ENCODE peak calls at places on chromosomes 7 and 10, in five cellular contexts. E is GM23248; D is kidney epithelial cell; U is Jurkat, Clone E6-1; X is HFF-Myc. C is an unnamed sample.

GRCh38 chr7:102431617-102432298 is 1.6 kb upstream of the ORAI2 start:
- DNase-seq in E (no peak), D (no peak), U (peak), X (no peak), C (peak)

GRCh38 chr7:110962374-110962773 is 128.6 kb upstream of the LRRN3 start:
- DNase-seq in E (no peak), D (no peak), U (no peak), X (no peak), C (no peak)

GRCh38 chr10:100101526-100102076 is 19.9 kb upstream of the CPN1 start:
- DNase-seq in E (peak), D (no peak), U (no peak), X (no peak), C (no peak)

GRCh38 chr10:126583507-126584200 is 86.8 kb downstream of the C10orf90 start:
- DNase-seq in E (no peak), D (no peak), U (no peak), X (no peak), C (no peak)

GRCh38 chr10:21733710-21734109 is 199.7 kb downstream of the MLLT10 start:
- DNase-seq in E (peak), D (no peak), U (no peak), X (no peak), C (no peak)

GRCh38 chr7:147485660-147486210 is 1104.8 kb upstream of the C7orf33 start:
- DNase-seq in E (no peak), D (no peak), U (no peak), X (no peak), C (no peak)

GRCh38 chr10:132187421-132188138 is 832 bp downstream of the DPYSL4 start:
- DNase-seq in E (peak), D (no peak), U (no peak), X (no peak), C (no peak)

GRCh38 chr7:71768470-71768869 is 636.5 kb downstream of the GALNT17 start:
- DNase-seq in E (no peak), D (no peak), U (no peak), X (no peak), C (no peak)

GRCh38 chr7:150665075-150665794 is 20.3 kb upstream of the GIMAP2 start:
- DNase-seq in E (no peak), D (no peak), U (no peak), X (no peak), C (no peak)

GRCh38 chr7:15839415-15840100 is 153.1 kb upstream of the MEOX2 start:
- DNase-seq in E (peak), D (no peak), U (no peak), X (no peak), C (no peak)

GRCh38 chr7:16295558-16295957 is 125.8 kb downstream of the CRPPA start:
- DNase-seq in E (no peak), D (no peak), U (no peak), X (no peak), C (no peak)

GRCh38 chr10:6171891-6172354 is 30.8 kb upstream of the PFKFB3 start:
- DNase-seq in E (peak), D (no peak), U (no peak), X (peak), C (no peak)

DNA sequence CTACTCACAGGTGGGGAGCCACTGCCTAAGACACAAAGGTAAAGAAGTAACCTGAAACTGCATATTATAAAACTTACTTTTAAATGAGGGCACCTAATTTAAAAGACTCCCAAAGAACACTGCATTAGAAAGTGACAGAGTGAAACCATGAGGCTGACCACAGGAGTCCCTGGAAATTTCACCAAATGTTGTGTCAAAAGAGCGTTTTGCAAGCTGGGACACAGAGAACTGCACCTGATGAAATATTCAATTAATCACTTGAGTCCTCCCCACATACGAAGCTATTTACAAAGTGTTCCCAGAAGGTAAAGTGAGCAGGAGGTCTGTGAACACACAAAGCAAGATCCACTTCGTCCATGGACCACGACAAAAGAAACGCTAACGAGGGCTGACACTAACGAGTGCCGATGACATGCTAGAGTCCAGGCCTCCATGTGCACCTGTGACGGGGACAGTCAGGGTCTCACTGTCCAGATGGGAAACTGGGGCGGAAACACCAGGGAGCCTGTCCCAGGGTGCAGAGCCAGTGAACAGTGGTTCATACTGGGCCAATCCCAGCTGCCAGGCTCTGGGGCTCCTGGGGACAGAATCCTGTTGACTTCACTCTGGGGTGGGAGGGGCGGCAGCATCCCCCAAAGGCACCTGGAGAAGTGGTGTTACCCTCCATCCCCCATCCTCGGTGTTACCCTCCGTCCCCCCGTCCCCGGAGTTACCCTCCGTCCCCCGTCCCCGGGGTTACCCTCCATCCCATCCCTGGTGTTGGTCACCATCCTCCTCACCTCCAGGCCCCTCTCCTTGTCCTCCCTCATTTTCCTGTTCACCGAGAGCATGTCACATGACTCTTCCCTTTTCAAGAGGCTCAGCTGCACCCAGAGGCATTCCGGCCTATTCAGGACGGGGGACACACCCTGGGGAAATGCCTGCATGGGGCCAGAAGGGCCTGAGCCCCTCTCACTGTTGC is 63.4 kb downstream of the DIP2C start:
- DNase-seq in E (no peak), D (no peak), U (no peak), X (no peak), C (no peak)
- H3K4me3 ChIP-seq in E (peak), D (no peak), U (no peak), X (no peak), C (no peak)

GRCh38 chr10:24206926-24207701 is 1.8 kb upstream of the KIAA1217 start:
- DNase-seq in E (no peak), D (no peak), U (no peak), X (no peak), C (no peak)
- H3K4me3 ChIP-seq in E (no peak), D (no peak), U (no peak), X (no peak), C (no peak)

GRCh38 chr10:69631566-69631965 is 1.5 kb downstream of the FAM241B start:
- DNase-seq in E (no peak), D (no peak), U (no peak), X (no peak), C (no peak)
- H3K4me3 ChIP-seq in E (no peak), D (no peak), U (no peak), X (no peak), C (no peak)

GRCh38 chr7:52085610-52086009 is 769.0 kb upstream of the COBL start:
- DNase-seq in E (no peak), D (no peak), U (no peak), X (no peak), C (no peak)

GRCh38 chr7:52091101-52091500 is 774.5 kb upstream of the COBL start:
- DNase-seq in E (no peak), D (no peak), U (no peak), X (no peak), C (no peak)

DNA sequence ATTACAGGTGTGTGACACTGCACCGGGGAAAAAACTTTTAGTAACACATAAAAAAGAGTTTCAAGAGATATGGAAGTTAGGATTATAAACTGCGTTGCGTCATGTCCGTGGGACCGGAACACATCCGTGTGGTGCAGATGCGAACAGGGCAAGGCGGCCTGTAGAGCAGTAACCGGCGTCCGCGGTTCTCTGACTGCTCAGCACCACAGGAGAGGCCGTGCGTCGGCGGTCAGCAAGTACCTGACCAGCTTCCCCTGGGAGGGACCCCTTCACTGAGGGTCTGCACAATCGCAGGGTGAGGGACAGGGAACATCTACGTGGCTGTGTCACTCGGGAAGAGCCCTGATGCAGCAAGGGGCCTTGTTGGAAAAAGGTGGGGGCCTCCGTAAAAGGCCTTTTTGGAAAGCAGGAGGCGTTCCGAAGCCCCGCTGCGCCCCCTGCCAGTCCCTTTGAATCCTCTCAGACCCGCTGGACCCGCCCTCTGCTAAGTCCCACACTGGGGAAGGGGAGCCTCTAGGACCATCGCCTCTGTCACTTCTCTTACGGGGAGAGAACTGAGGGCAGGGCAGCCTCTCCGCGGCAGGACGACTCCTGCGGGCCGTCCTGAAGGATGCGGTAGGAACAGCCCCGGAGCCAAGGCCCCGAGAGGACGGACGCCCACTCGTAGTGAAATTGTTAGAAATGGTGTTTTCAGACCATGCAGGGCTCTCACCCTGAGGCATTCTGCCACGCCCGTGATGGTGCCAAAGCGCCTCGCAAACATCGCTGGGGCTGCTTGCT is 771.6 kb upstream of the COBL start:
- DNase-seq in E (no peak), D (no peak), U (no peak), X (no peak), C (no peak)
- H3K4me3 ChIP-seq in E (no peak), D (peak), U (no peak), X (no peak), C (no peak)

DNA sequence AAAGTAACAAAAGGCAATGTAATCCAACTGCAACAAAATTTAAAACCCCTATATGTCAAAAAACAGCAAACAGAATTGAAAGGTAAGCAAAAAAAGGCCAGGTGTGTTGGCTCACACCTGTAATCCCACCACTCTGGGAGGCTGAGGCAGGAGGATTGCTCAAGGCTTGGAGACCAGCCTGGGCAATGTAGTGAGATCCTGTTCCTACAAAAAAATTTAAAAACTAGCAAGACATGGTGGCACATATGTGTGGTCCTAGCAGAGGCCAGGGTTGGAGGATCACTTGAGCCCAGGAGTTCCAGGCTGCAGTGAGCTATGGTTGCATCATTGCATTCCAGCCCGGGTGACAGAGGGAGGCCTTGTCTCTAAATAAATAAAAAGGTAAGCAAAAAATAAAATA is 212.1 kb upstream of the KLF14 start:
- DNase-seq in E (no peak), D (no peak), U (no peak), X (no peak), C (no peak)
- H3K4me3 ChIP-seq in E (no peak), D (no peak), U (no peak), X (no peak), C (no peak)

GRCh38 chr7:2761801-2762497 is 73.9 kb downstream of the AMZ1 start:
- DNase-seq in E (no peak), D (no peak), U (no peak), X (no peak), C (no peak)

GRCh38 chr7:2758673-2759603 is 70.9 kb downstream of the AMZ1 start:
- DNase-seq in E (no peak), D (no peak), U (no peak), X (no peak), C (no peak)

GRCh38 chr7:2761131-2761624 is 73.2 kb downstream of the AMZ1 start:
- DNase-seq in E (peak), D (no peak), U (no peak), X (no peak), C (no peak)

GRCh38 chr7:2759736-2760097 is 71.7 kb downstream of the AMZ1 start:
- DNase-seq in E (no peak), D (no peak), U (no peak), X (no peak), C (no peak)

GRCh38 chr7:2760098-2760889 is 72.3 kb downstream of the AMZ1 start:
- DNase-seq in E (peak), D (no peak), U (peak), X (no peak), C (no peak)
- H3K4me3 ChIP-seq in E (no peak), D (no peak), U (no peak), X (no peak), C (no peak)

GRCh38 chr10:110500515-110500905 is 2.8 kb downstream of the DUSP5 start:
- DNase-seq in E (peak), D (no peak), U (no peak), X (no peak), C (no peak)
- H3K4me3 ChIP-seq in E (peak), D (peak), U (no peak), X (peak), C (no peak)

DNA sequence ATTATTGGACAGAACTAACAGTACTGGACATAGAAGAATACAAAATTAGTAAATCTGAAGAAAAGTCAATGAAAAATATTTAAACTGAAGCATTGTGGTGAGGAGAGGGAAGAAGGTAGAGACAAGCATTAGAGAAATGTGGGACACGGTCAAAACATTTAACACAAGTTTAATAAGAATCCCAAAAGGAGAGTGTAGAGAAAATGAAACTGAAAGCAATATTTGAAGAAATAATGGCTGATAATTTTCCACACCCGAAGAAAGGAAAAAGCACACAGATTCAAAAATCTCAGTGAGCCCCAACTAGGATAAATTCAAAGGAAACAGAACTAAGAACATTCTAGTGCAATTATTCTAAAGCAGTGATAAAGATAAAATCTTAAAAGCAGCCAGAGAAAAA is 126.4 kb upstream of the LRRTM3 start:
- DNase-seq in E (peak), D (no peak), U (no peak), X (no peak), C (no peak)
- H3K4me3 ChIP-seq in E (peak), D (no peak), U (no peak), X (no peak), C (no peak)

GRCh38 chr10:96587255-96588059 is 645 bp upstream of the TM9SF3 start:
- DNase-seq in E (peak), D (no peak), U (peak), X (peak), C (no peak)
- H3K4me3 ChIP-seq in E (peak), D (peak), U (peak), X (peak), C (peak)